ENCODE peak calls at places on chromosomes 2 and 18, in eight cellular contexts. One of them, this sample, is unnamed.

GRCh38 chr2:101770672-101771071 is 73.2 kb downstream of the MAP4K4 start:
- DNase-seq in mammary epithelial cell: peak; percentile 57
- DNase-seq in H1: no peak
- DNase-seq in GM23338: peak; percentile 52
- DNase-seq in keratinocyte: peak; percentile 36
- DNase-seq in A549: peak; percentile 67
- DNase-seq in MM.1S: peak; percentile 43
- DNase-seq in Karpas-422: peak; percentile 75
- DNase-seq in this sample: peak; percentile 17

GRCh38 chr2:85066874-85067351 is 66.3 kb upstream of the TCF7L1 start:
- DNase-seq in MM.1S: peak; percentile 63
- DNase-seq in H1: peak; percentile 95
- DNase-seq in keratinocyte: no peak
- DNase-seq in Karpas-422: peak; percentile 87
- DNase-seq in mammary epithelial cell: peak; percentile 40
- DNase-seq in A549: peak; percentile 87
- DNase-seq in GM23338: peak; percentile 98
- DNase-seq in this sample: peak; percentile 68

GRCh38 chr2:45013229-45014015 is 4.2 kb upstream of the SIX2 start:
- DNase-seq in A549: no peak
- DNase-seq in Karpas-422: no peak
- DNase-seq in GM23338: peak; percentile 60
- DNase-seq in mammary epithelial cell: no peak
- DNase-seq in H1: peak; percentile 69
- DNase-seq in MM.1S: no peak
- DNase-seq in keratinocyte: no peak
- DNase-seq in this sample: no peak

GRCh38 chr2:102790086-102790453 is 28.2 kb downstream of the TMEM182 start:
- DNase-seq in Karpas-422: no peak
- DNase-seq in H1: no peak
- DNase-seq in MM.1S: no peak
- DNase-seq in keratinocyte: no peak
- DNase-seq in A549: no peak
- DNase-seq in mammary epithelial cell: no peak
- DNase-seq in GM23338: no peak
- DNase-seq in this sample: no peak

GRCh38 chr2:229447227-229447626 is 176.1 kb upstream of the PID1 start:
- DNase-seq in GM23338: no peak
- DNase-seq in keratinocyte: no peak
- DNase-seq in H1: no peak
- DNase-seq in mammary epithelial cell: no peak
- DNase-seq in MM.1S: no peak
- DNase-seq in A549: no peak
- DNase-seq in Karpas-422: no peak
- DNase-seq in this sample: no peak

GRCh38 chr2:157206921-157207320 is 50.6 kb upstream of the GALNT5 start:
- DNase-seq in mammary epithelial cell: no peak
- DNase-seq in keratinocyte: no peak
- DNase-seq in MM.1S: no peak
- DNase-seq in GM23338: no peak
- DNase-seq in Karpas-422: no peak
- DNase-seq in H1: no peak
- DNase-seq in A549: no peak
- DNase-seq in this sample: no peak

GRCh38 chr2:72837171-72837570 is 11.3 kb upstream of the EXOC6B start:
- DNase-seq in GM23338: no peak
- DNase-seq in mammary epithelial cell: no peak
- DNase-seq in A549: no peak
- DNase-seq in keratinocyte: no peak
- DNase-seq in H1: no peak
- DNase-seq in MM.1S: no peak
- DNase-seq in Karpas-422: no peak
- DNase-seq in this sample: no peak

GRCh38 chr2:80549901-80550300 is 245.3 kb upstream of the LRRTM1 start:
- DNase-seq in A549: no peak
- DNase-seq in H1: no peak
- DNase-seq in mammary epithelial cell: no peak
- DNase-seq in GM23338: no peak
- DNase-seq in Karpas-422: no peak
- DNase-seq in keratinocyte: no peak
- DNase-seq in MM.1S: no peak
- DNase-seq in this sample: no peak

GRCh38 chr2:183868707-183869106 is 729.6 kb upstream of the ZNF804A start:
- DNase-seq in keratinocyte: peak; percentile 70
- DNase-seq in Karpas-422: no peak
- DNase-seq in H1: no peak
- DNase-seq in GM23338: no peak
- DNase-seq in mammary epithelial cell: peak; percentile 77
- DNase-seq in A549: no peak
- DNase-seq in MM.1S: no peak
- DNase-seq in this sample: no peak

GRCh38 chr2:21047161-21048009 is 3.5 kb upstream of the APOB start:
- DNase-seq in Karpas-422: no peak
- DNase-seq in mammary epithelial cell: no peak
- DNase-seq in MM.1S: no peak
- DNase-seq in H1: no peak
- DNase-seq in keratinocyte: no peak
- DNase-seq in A549: no peak
- DNase-seq in GM23338: peak; percentile 25
- DNase-seq in this sample: no peak

GRCh38 chr2:97707428-97708380 is 5.7 kb upstream of the ZAP70 start:
- DNase-seq in H1: no peak
- DNase-seq in keratinocyte: no peak
- DNase-seq in GM23338: no peak
- DNase-seq in mammary epithelial cell: no peak
- DNase-seq in MM.1S: no peak
- DNase-seq in A549: no peak
- DNase-seq in Karpas-422: peak; percentile 47
- DNase-seq in this sample: no peak

GRCh38 chr2:18987021-18987420 is 371.4 kb downstream of the OSR1 start:
- DNase-seq in Karpas-422: no peak
- DNase-seq in keratinocyte: no peak
- DNase-seq in MM.1S: no peak
- DNase-seq in GM23338: no peak
- DNase-seq in A549: no peak
- DNase-seq in H1: no peak
- DNase-seq in mammary epithelial cell: no peak
- DNase-seq in this sample: no peak

GRCh38 chr18:35117951-35118411 is 76.8 kb downstream of the MAPRE2 start:
- DNase-seq in Karpas-422: no peak
- DNase-seq in A549: no peak
- DNase-seq in keratinocyte: no peak
- DNase-seq in H1: no peak
- DNase-seq in MM.1S: no peak
- DNase-seq in GM23338: no peak
- DNase-seq in mammary epithelial cell: no peak
- DNase-seq in this sample: no peak

GRCh38 chr2:24785704-24786321 is 7.4 kb downstream of the PTRHD1 start:
- DNase-seq in keratinocyte: no peak
- DNase-seq in mammary epithelial cell: no peak
- DNase-seq in MM.1S: no peak
- DNase-seq in Karpas-422: peak; percentile 95
- DNase-seq in H1: no peak
- DNase-seq in A549: no peak
- DNase-seq in GM23338: no peak
- DNase-seq in this sample: no peak

GRCh38 chr2:83516503-83516902 is 942.6 kb downstream of the SUCLG1 start:
- DNase-seq in keratinocyte: no peak
- DNase-seq in H1: peak; percentile 61
- DNase-seq in mammary epithelial cell: no peak
- DNase-seq in MM.1S: no peak
- DNase-seq in GM23338: peak; percentile 64
- DNase-seq in Karpas-422: no peak
- DNase-seq in A549: no peak
- DNase-seq in this sample: no peak

GRCh38 chr18:78071146-78071710 is 821.6 kb downstream of the GALR1 start:
- DNase-seq in A549: no peak
- DNase-seq in mammary epithelial cell: no peak
- DNase-seq in H1: no peak
- DNase-seq in keratinocyte: no peak
- DNase-seq in MM.1S: no peak
- DNase-seq in Karpas-422: no peak
- DNase-seq in GM23338: no peak
- DNase-seq in this sample: no peak
- H3K4me1 ChIP-seq in A549: no peaks in the 10 kb centered on the region
- H3K4me1 ChIP-seq in mammary epithelial cell: no peaks in the 10 kb centered on the region
- H3K4me1 ChIP-seq in H1: no peaks in the 10 kb centered on the region
- H3K4me1 ChIP-seq in keratinocyte: no peaks in the 10 kb centered on the region
- H3K4me1 ChIP-seq in MM.1S: no peaks in the 10 kb centered on the region
- H3K4me1 ChIP-seq in Karpas-422: no peaks in the 10 kb centered on the region
- H3K4me1 ChIP-seq in GM23338: no peaks in the 10 kb centered on the region
- H3K4me1 ChIP-seq in this sample: no peaks in the 10 kb centered on the region

DNA sequence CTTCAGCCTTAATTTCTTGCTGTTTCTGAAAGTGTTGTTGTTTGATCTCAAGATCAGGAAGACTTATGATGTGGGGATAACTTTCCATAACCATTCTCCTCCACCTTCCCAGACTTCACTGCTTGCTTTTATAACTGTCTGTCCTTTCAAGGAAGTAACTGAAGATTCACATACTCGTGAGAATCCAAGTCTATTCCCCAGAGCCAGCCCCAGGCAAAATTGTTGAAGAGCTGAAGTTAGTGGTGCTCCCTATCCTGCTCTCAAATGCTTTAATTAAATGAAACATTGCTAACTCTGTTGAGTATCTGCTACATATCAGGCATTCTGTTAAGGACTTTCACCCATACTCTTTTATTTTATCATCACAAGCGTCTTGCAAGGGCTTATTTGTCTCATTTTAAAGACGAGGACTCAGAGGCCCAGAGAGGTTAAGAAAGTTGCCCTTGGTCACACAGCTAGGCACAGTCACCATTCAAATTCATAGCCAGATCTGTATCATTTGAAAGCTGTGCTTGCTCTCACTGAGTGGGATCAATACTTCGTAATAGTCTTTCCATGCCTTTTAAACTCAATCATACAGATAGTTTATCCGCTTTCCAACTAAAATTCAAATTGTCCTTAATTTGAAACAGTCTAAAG is 189.8 kb upstream of the TCF4 start:
- DNase-seq in MM.1S: no peak
- DNase-seq in A549: no peak
- DNase-seq in mammary epithelial cell: no peak
- DNase-seq in Karpas-422: no peak
- DNase-seq in GM23338: no peak
- DNase-seq in H1: no peak
- DNase-seq in keratinocyte: no peak
- DNase-seq in this sample: no peak
- H3K4me2 ChIP-seq in MM.1S: no peak overlapping the region
- H3K4me2 ChIP-seq in A549: no peak overlapping the region
- H3K4me2 ChIP-seq in mammary epithelial cell: no peak overlapping the region
- H3K4me2 ChIP-seq in Karpas-422: no peak overlapping the region
- H3K4me2 ChIP-seq in GM23338: peak overlapping the region; percentile 79
- H3K4me2 ChIP-seq in H1: no peak overlapping the region
- H3K4me2 ChIP-seq in keratinocyte: no peak overlapping the region
- H3K4me2 ChIP-seq in this sample: no peak overlapping the region

GRCh38 chr18:48543228-48543627 is 4.4 kb downstream of the CTIF start:
- DNase-seq in H1: peak; percentile 59
- DNase-seq in Karpas-422: no peak
- DNase-seq in mammary epithelial cell: peak; percentile 21
- DNase-seq in A549: no peak
- DNase-seq in MM.1S: no peak
- DNase-seq in keratinocyte: no peak
- DNase-seq in GM23338: peak; percentile 74
- DNase-seq in this sample: peak; percentile 25
- H3K4me1 ChIP-seq in H1: peaks cover 52% of the 10 kb centered on the region
- H3K4me1 ChIP-seq in Karpas-422: peaks cover 9% of the 10 kb centered on the region
- H3K4me1 ChIP-seq in mammary epithelial cell: peaks cover 62% of the 10 kb centered on the region
- H3K4me1 ChIP-seq in A549: peaks cover 62% of the 10 kb centered on the region
- H3K4me1 ChIP-seq in MM.1S: peaks cover 3% of the 10 kb centered on the region
- H3K4me1 ChIP-seq in keratinocyte: peaks cover 63% of the 10 kb centered on the region
- H3K4me1 ChIP-seq in GM23338: peaks cover 68% of the 10 kb centered on the region
- H3K4me1 ChIP-seq in this sample: peaks cover 42% of the 10 kb centered on the region

GRCh38 chr2:54575379-54575888 is 119.3 kb downstream of the SPTBN1 start:
- DNase-seq in keratinocyte: peak; percentile 90
- DNase-seq in A549: peak; percentile 47
- DNase-seq in GM23338: no peak
- DNase-seq in H1: no peak
- DNase-seq in Karpas-422: no peak
- DNase-seq in MM.1S: no peak
- DNase-seq in mammary epithelial cell: peak; percentile 99
- DNase-seq in this sample: no peak

GRCh38 chr2:54578668-54579045 is 122.5 kb downstream of the SPTBN1 start:
- DNase-seq in H1: no peak
- DNase-seq in MM.1S: no peak
- DNase-seq in A549: no peak
- DNase-seq in keratinocyte: no peak
- DNase-seq in Karpas-422: no peak
- DNase-seq in GM23338: no peak
- DNase-seq in mammary epithelial cell: no peak
- DNase-seq in this sample: no peak

GRCh38 chr2:54577944-54578667 is 122.0 kb downstream of the SPTBN1 start:
- DNase-seq in keratinocyte: no peak
- DNase-seq in GM23338: no peak
- DNase-seq in mammary epithelial cell: no peak
- DNase-seq in Karpas-422: no peak
- DNase-seq in A549: no peak
- DNase-seq in H1: no peak
- DNase-seq in MM.1S: no peak
- DNase-seq in this sample: no peak

GRCh38 chr2:54579061-54579681 is 123.0 kb downstream of the SPTBN1 start:
- DNase-seq in keratinocyte: no peak
- DNase-seq in Karpas-422: no peak
- DNase-seq in mammary epithelial cell: no peak
- DNase-seq in H1: no peak
- DNase-seq in GM23338: no peak
- DNase-seq in MM.1S: no peak
- DNase-seq in A549: no peak
- DNase-seq in this sample: no peak

GRCh38 chr2:54577035-54577434 is 120.9 kb downstream of the SPTBN1 start:
- DNase-seq in mammary epithelial cell: peak; percentile 52
- DNase-seq in GM23338: no peak
- DNase-seq in keratinocyte: no peak
- DNase-seq in H1: no peak
- DNase-seq in Karpas-422: no peak
- DNase-seq in MM.1S: no peak
- DNase-seq in A549: peak; percentile 47
- DNase-seq in this sample: no peak
- H3K4me2 ChIP-seq in mammary epithelial cell: peak overlapping the region; percentile 49
- H3K4me2 ChIP-seq in GM23338: peak overlapping the region; percentile 24
- H3K4me2 ChIP-seq in keratinocyte: peak overlapping the region; percentile 85
- H3K4me2 ChIP-seq in H1: no peak overlapping the region
- H3K4me2 ChIP-seq in Karpas-422: no peak overlapping the region
- H3K4me2 ChIP-seq in MM.1S: peak overlapping the region; percentile 2
- H3K4me2 ChIP-seq in A549: peak overlapping the region; percentile 86
- H3K4me2 ChIP-seq in this sample: no peak overlapping the region

DNA sequence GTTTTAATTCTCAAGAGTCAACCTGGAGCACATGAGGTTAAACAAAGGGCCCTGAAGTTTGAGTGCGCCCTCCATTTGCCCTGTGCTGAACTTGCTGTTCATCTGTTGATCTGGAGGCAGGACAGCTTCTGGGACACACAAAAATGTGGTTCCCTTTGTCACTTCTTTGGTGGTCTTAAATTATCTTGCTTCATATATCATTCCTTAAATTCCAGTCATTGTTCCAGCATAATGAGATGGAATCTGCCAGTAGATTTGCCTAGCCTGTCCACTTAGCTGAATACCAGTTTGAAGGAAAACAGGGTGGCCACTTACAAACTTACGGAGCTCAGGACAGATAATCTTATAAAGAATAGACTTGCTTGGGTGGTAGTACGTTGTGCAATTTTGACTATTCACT is 926 bp downstream of the CETN1 start:
- DNase-seq in GM23338: no peak
- DNase-seq in MM.1S: no peak
- DNase-seq in mammary epithelial cell: no peak
- DNase-seq in Karpas-422: no peak
- DNase-seq in H1: no peak
- DNase-seq in A549: no peak
- DNase-seq in keratinocyte: no peak
- DNase-seq in this sample: no peak
- H3K4me1 ChIP-seq in GM23338: peaks cover 4% of the 10 kb centered on the region
- H3K4me1 ChIP-seq in MM.1S: no peaks in the 10 kb centered on the region
- H3K4me1 ChIP-seq in mammary epithelial cell: no peaks in the 10 kb centered on the region
- H3K4me1 ChIP-seq in Karpas-422: no peaks in the 10 kb centered on the region
- H3K4me1 ChIP-seq in H1: no peaks in the 10 kb centered on the region
- H3K4me1 ChIP-seq in A549: no peaks in the 10 kb centered on the region
- H3K4me1 ChIP-seq in keratinocyte: no peaks in the 10 kb centered on the region
- H3K4me1 ChIP-seq in this sample: no peaks in the 10 kb centered on the region

This sample was measured in PC-9.